ENCODE peak calls at places on chromosome 17, in six cellular contexts. U is ovary, J is stomach, X is H1, V is transverse colon, G is upper lobe of left lung. Z is an unnamed sample. For H3K4me1 and H3K27me3, the result is how much of the 10 kb centered on the place peaks cover.

GRCh38 chr17:82241926-82242697 is 13.3 kb downstream of the SLC16A3 start:
- DNase-seq in U (no peak), J (no peak), X (no peak), V (peak), G (no peak), Z (no peak)

GRCh38 chr17:38741853-38742421 is 6.2 kb downstream of the PCGF2 start:
- DNase-seq in U (peak), J (peak), X (no peak), V (peak), G (peak), Z (no peak)

GRCh38 chr17:9900019-9900594 is 5.0 kb downstream of the RCVRN start:
- DNase-seq in U (no peak), J (no peak), X (no peak), V (no peak), G (no peak), Z (no peak)

GRCh38 chr17:46044286-46044928 is 45.4 kb downstream of the STH start:
- DNase-seq in U (peak), J (peak), X (no peak), V (peak), G (peak), Z (peak)

GRCh38 chr17:3927628-3928010 is 11.4 kb upstream of the P2RX1 start:
- DNase-seq in U (no peak), J (no peak), X (no peak), V (no peak), G (no peak), Z (no peak)

GRCh38 chr17:80261159-80261894 is 675 bp downstream of the RNF213 start:
- DNase-seq in U (peak), J (peak), X (peak), V (peak), G (peak), Z (peak)

GRCh38 chr17:37701424-37702020 is 43.3 kb downstream of the HNF1B start:
- DNase-seq in U (no peak), J (peak), X (peak), V (peak), G (peak), Z (no peak)

GRCh38 chr17:14672830-14673229 is 371.9 kb downstream of the HS3ST3B1 start:
- DNase-seq in U (no peak), J (no peak), X (no peak), V (no peak), G (peak), Z (no peak)

GRCh38 chr17:29158096-29158495 is 22.1 kb downstream of the MYO18A start:
- DNase-seq in U (no peak), J (no peak), X (no peak), V (no peak), G (no peak), Z (no peak)

GRCh38 chr17:41666708-41667279 is 21.9 kb upstream of the EIF1 start:
- DNase-seq in U (peak), J (peak), X (peak), V (peak), G (peak), Z (peak)

GRCh38 chr17:39564201-39564828 is 43.4 kb downstream of the NEUROD2 start:
- DNase-seq in U (no peak), J (no peak), X (peak), V (no peak), G (no peak), Z (no peak)

GRCh38 chr17:80428796-80429195 is 13.8 kb downstream of the ENDOV start:
- DNase-seq in U (no peak), J (no peak), X (no peak), V (no peak), G (no peak), Z (no peak)

GRCh38 chr17:49717371-49717841 is 9.6 kb upstream of the SLC35B1 start:
- DNase-seq in U (no peak), J (peak), X (no peak), V (no peak), G (no peak), Z (no peak)

GRCh38 chr17:80950466-80951120 is 41.0 kb upstream of the CHMP6 start:
- DNase-seq in U (no peak), J (no peak), X (no peak), V (no peak), G (no peak), Z (no peak)

GRCh38 chr17:4945176-4945943 is 3.0 kb downstream of the PFN1 start:
- DNase-seq in U (peak), J (peak), X (peak), V (peak), G (peak), Z (peak)
- H3K4me1 ChIP-seq in U (under half), J (half or more), X (under half), V (under half), G (half or more), Z (under half)

DNA sequence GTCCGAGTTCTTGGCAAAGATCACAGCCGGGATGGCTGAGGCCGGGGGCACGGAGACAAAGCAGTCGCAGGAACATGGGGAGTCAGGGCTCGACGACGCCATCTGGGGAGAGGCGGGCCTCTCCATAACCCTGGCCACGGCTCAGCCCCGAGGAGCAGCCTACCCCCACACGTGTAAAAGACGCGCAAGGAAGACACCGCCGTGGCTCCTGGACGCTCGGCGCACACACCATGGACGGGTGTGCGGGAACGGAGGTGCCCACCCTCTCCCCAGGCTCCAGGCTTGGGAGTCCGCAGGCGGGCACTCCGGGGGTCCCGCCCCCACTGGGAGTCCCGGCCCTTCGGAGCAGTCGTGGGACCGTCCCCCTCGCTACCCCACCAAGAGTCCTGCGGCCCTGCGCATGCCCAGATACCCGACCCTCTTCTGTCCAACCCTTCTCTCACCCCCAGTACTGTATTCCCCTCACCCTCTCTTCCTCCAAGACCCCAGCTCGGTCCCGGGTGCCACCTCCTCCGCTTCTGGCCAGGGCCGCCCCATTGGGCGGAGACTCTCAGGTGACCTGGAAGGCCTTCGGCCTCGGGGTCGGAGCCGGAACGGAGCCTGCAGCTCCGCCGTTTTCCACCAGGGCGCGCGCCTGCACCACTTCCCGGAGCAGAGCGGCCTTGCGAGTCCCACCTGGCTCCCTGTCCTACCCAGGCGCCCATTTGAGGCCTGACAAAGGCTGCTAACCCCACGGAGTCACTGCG is at the start of gene SCRN2:
- DNase-seq in U (peak), J (peak), X (peak), V (peak), G (peak), Z (peak)
- TF ChIP-seq EP300 in U (no peak), J (no peak), X (no peak), V (no peak), G (no peak), Z (no peak)

GRCh38 chr17:74546586-74546985 is 671 bp upstream of the CD300C start:
- DNase-seq in U (no peak), J (no peak), X (no peak), V (no peak), G (no peak), Z (no peak)
- H3K27me3 ChIP-seq in U (under half), J (under half), X (under half), V (under half), G (under half), Z (under half)

GRCh38 chr17:30812218-30813177 is 12.0 kb downstream of the CRLF3 start:
- DNase-seq in U (no peak), J (no peak), X (no peak), V (no peak), G (no peak), Z (no peak)
- H3K4me1 ChIP-seq in U (under half), J (under half), X (under half), V (under half), G (half or more), Z (under half)

DNA sequence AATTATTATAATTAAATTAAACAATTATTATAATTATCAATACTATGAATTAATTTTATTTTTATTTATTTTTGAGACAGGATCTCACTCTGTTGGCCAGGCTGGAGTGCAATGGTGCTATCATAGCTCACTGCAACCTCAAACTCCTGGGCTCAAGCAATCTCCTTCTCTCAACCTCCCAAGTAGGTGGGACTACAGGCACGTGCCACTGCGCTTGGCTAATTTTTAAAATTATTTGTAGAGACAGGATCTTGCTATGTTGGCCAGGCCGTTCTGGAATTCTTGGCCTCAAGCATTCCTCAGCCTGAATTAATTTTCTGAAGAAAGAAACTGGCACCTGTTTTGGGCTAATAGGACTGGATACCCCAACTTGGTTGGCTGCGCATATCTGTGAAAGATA is 10.3 kb downstream of the GNA13 start:
- DNase-seq in U (no peak), J (no peak), X (no peak), V (no peak), G (no peak), Z (no peak)
- TF ChIP-seq EP300 in U (no peak), J (no peak), X (no peak), V (no peak), G (no peak), Z (no peak)

GRCh38 chr17:31479524-31479923 is 88.0 kb downstream of the RAB11FIP4 start:
- DNase-seq in U (no peak), J (no peak), X (no peak), V (no peak), G (no peak), Z (no peak)

GRCh38 chr17:31479009-31479408 is 87.5 kb downstream of the RAB11FIP4 start:
- DNase-seq in U (no peak), J (no peak), X (no peak), V (no peak), G (no peak), Z (no peak)

GRCh38 chr17:31477417-31478055 is 86.1 kb downstream of the RAB11FIP4 start:
- DNase-seq in U (no peak), J (no peak), X (no peak), V (no peak), G (no peak), Z (no peak)

GRCh38 chr17:31475378-31476162 is 84.1 kb downstream of the RAB11FIP4 start:
- DNase-seq in U (no peak), J (no peak), X (no peak), V (no peak), G (no peak), Z (no peak)

DNA sequence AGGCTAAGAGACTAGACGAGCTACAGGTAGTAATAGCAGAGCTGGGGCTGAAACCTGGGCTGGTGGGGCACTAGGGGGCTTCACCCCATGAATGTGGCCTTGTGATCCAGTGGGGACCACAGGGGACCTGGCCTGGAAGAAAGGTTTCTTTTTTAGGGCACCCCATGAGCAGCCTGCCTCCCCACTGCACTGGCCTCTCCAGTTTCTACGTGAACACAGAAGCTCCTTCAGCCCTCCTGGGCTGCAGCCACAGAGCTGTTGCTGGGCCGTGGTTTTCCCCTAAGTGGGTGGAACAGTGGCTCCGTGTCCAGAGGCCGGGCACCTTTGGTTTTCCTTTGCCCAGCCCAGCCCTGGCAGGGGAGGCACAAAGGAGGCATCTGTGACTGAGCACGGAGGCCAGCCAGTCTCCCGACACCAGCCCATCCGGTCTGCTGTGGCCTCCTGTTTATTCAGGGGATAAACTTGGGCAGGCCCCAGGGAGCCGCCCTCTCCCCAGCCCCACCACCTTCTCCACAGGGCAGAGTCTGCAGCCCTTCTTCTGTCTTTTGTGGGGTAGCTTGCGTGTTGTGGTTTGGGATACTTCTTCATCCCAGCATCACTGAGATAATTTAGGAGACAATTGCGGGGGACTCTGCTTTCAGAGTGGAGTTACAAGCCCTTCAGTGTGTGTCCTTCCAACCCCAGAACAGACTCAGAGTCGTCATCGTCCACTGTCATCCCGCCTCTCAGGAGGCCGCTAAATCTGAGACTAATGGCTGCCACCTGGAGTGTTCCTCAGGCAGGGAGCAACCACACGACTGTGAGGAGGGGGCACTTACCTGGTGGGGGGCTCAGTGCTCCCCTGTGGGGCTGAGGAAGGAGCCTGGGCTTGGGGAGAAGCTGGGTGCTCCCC is 85.3 kb downstream of the RAB11FIP4 start:
- DNase-seq in U (no peak), J (peak), X (no peak), V (no peak), G (no peak), Z (no peak)
- H3K27me3 ChIP-seq in U (under half), J (under half), X (under half), V (under half), G (under half), Z (under half)